ENCODE peak calls at places on chromosomes 11 and 22, in five cellular contexts. W is GM23338, N is adrenal gland, O is PC-9, Q is fibroblast of lung. P is an unnamed sample.

GRCh38 chr11:64724863-64725535 is 2.0 kb upstream of the NRXN2 start:
- DNase-seq in N (no peak), O (no peak), W (no peak), Q (no peak), P (peak; percentile 52)

GRCh38 chr22:27097933-27098332 is 440.5 kb downstream of the MIAT start:
- DNase-seq in Q (peak; percentile 61), O (no peak), W (peak; percentile 20), N (no peak), P (no peak)

GRCh38 chr11:30059172-30059815 is 42.5 kb upstream of the KCNA4 start:
- DNase-seq in Q (no peak), W (no peak), N (no peak), O (no peak), P (no peak)

GRCh38 chr11:92845390-92846185 is 123.9 kb upstream of the MTNR1B start:
- DNase-seq in Q (no peak), N (no peak), W (no peak), O (no peak), P (no peak)

GRCh38 chr11:69260622-69261021 is 33.3 kb upstream of the MYEOV start:
- DNase-seq in Q (peak; percentile 27), W (no peak), O (peak; percentile 90), N (no peak), P (no peak)

GRCh38 chr22:31933406-31933805 is 10.9 kb upstream of the YWHAH start:
- DNase-seq in W (no peak), O (no peak), Q (no peak), N (no peak), P (no peak)

GRCh38 chr22:33923660-33924246 is 3.5 kb upstream of the LARGE1 start:
- DNase-seq in O (peak; percentile 55), Q (peak; percentile 59), N (peak; percentile 82), W (peak; percentile 98), P (no peak)

GRCh38 chr11:77184136-77184860 is 56.3 kb downstream of the MYO7A start:
- DNase-seq in Q (no peak), W (no peak), O (no peak), N (no peak), P (no peak)

GRCh38 chr11:68946416-68947090 is 34.2 kb downstream of the MRGPRD start:
- DNase-seq in W (no peak), N (peak; percentile 43), Q (peak; percentile 88), O (peak; percentile 74), P (no peak)

GRCh38 chr11:36191941-36192340 is 97.3 kb downstream of the COMMD9 start:
- DNase-seq in O (no peak), N (no peak), Q (peak; percentile 19), W (no peak), P (no peak)

GRCh38 chr11:65719887-65720236 is 736 bp downstream of the RNASEH2C start:
- DNase-seq in O (peak; percentile 35), W (no peak), Q (peak; percentile 55), N (peak; percentile 37), P (peak; percentile 69)

GRCh38 chr22:47275479-47276218 is 513.2 kb downstream of the TBC1D22A start:
- DNase-seq in Q (peak; percentile 5), W (no peak), N (no peak), O (peak; percentile 53), P (peak; percentile 40)

GRCh38 chr11:66933508-66933907 is 24.7 kb downstream of the PC start:
- DNase-seq in N (no peak), Q (peak; percentile 42), W (no peak), O (no peak), P (no peak)

GRCh38 chr11:27464155-27464759 is 8.3 kb downstream of the LGR4 start:
- DNase-seq in O (peak; percentile 97), Q (peak; percentile 88), W (peak; percentile 55), N (peak; percentile 35), P (no peak)

GRCh38 chr22:39289445-39290247 is 29.8 kb downstream of the RPL3 start:
- DNase-seq in O (no peak), N (no peak), W (no peak), Q (no peak), P (no peak)
- H3K4me1 ChIP-seq in O (peaks cover 80% of the 10 kb centered on the region), N (peaks cover 13% of the 10 kb centered on the region), W (no peaks in the 10 kb centered on the region), Q (peaks cover 4% of the 10 kb centered on the region), P (peaks cover 23% of the 10 kb centered on the region)

GRCh38 chr22:30288414-30289125 is 735 bp downstream of the CASTOR1 start:
- DNase-seq in N (no peak), Q (no peak), W (no peak), O (no peak), P (peak; percentile 66)
- TF ChIP-seq CTCF in N (no peak), Q (no peak), W (no peak), O (no peak), P (no peak)

DNA sequence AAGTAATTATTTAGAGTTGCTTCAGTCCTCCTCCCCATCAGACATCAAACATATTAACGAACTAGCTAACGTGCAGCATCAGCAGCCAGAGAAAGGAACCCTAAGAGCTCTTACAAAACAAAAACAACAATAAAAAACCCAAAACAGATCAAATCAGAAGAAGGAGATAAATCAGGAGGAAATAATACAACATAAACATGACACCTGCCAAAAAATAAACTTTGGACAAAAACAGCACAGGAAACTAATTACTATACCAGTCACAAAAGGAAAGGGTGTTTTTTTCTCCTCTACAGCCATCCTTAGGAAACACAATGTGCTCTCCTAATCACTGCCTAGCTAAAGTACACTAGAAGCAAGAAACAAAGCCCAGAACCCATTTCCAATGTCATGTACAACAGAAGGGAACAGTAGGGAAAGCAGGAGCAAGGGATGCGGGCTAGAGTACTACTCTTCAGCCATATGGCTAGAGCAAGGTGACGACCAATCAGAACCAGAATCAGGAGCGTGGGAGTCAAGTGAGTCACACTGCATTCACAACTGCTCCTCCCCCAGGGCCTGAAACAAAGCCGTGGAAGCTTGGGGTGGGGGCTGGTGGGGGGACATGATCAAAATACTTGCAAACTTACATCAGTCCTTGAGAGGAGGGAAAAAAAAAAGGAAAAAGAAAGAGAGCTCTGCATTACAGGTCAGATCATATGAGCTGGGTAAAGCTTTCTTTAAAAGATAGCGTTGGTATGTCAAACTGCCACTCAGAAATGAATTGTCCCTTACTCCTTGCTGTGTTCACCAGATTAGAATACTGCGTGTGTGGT is 60.4 kb downstream of the LARGE2 start:
- DNase-seq in N (peak; percentile 46), Q (peak; percentile 93), O (no peak), W (peak; percentile 90), P (no peak)
- H3K27ac ChIP-seq in N (no peak overlapping the region), Q (peak overlapping the region; percentile 2), O (no peak overlapping the region), W (peak overlapping the region; percentile 81), P (no peak overlapping the region)

DNA sequence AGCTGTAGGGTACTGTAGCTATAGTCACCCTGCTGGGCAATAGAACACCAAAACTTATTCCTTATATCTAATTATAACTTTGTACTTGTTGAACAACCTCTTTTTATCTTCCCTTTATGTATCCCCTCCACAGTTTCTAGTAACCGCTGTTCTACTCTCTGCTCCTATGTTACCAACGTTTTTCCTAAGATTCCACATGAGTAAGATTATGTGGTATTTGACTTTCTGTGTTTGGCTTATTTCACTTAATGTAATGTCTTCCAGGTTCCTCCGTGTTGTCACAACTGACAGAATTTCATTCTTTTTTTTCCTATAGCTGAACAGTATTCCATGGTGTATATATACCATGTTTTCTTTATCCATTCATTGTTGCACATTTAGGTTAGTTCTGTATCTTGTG is 258.4 kb downstream of the DYNC2H1 start:
- DNase-seq in O (no peak), Q (peak; percentile 49), N (no peak), W (no peak), P (no peak)
- H3K4me1 ChIP-seq in O (no peaks in the 10 kb centered on the region), Q (no peaks in the 10 kb centered on the region), N (no peaks in the 10 kb centered on the region), W (no peaks in the 10 kb centered on the region), P (no peaks in the 10 kb centered on the region)

GRCh38 chr22:35928273-35928798 is 100.3 kb downstream of the RBFOX2 start:
- DNase-seq in Q (no peak), N (no peak), W (no peak), O (no peak), P (no peak)

GRCh38 chr22:35930933-35931332 is 97.7 kb downstream of the RBFOX2 start:
- DNase-seq in W (peak; percentile 56), N (peak; percentile 43), Q (peak; percentile 69), O (peak; percentile 48), P (no peak)
- TF ChIP-seq CTCF in W (peak; percentile 64), N (peak; percentile 75), Q (peak; percentile 72), O (peak; percentile 73), P (peak; percentile 62)

GRCh38 chr22:22593964-22594656 is 35.0 kb upstream of the PRAME start:
- DNase-seq in O (peak; percentile 40), Q (peak; percentile 22), W (peak; percentile 78), N (peak; percentile 67), P (no peak)
- H3K27ac ChIP-seq in O (no peak overlapping the region), Q (no peak overlapping the region), W (no peak overlapping the region), N (no peak overlapping the region), P (no peak overlapping the region)

GRCh38 chr22:29309332-29310064 is 3.0 kb downstream of the GAS2L1 start:
- DNase-seq in Q (no peak), N (peak; percentile 92), O (no peak), W (no peak), P (no peak)

GRCh38 chr22:29311468-29312217 is 3.9 kb downstream of the RASL10A start:
- DNase-seq in W (no peak), N (no peak), Q (no peak), O (no peak), P (no peak)

GRCh38 chr22:29310065-29310862 is 3.8 kb downstream of the GAS2L1 start:
- DNase-seq in Q (no peak), N (no peak), W (no peak), O (no peak), P (no peak)

GRCh38 chr22:29312218-29313125 is 3.0 kb downstream of the RASL10A start:
- DNase-seq in W (no peak), O (no peak), N (no peak), Q (no peak), P (peak; percentile 67)

GRCh38 chr22:29310863-29311339 is 4.5 kb downstream of the GAS2L1 start:
- DNase-seq in N (peak; percentile 99), W (peak; percentile 82), Q (peak; percentile 96), O (peak; percentile 84), P (peak; percentile 96)
- H3K4me1 ChIP-seq in N (peaks cover 60% of the 10 kb centered on the region), W (peaks cover 6% of the 10 kb centered on the region), Q (peaks cover 17% of the 10 kb centered on the region), O (peaks cover 28% of the 10 kb centered on the region), P (peaks cover 61% of the 10 kb centered on the region)

DNA sequence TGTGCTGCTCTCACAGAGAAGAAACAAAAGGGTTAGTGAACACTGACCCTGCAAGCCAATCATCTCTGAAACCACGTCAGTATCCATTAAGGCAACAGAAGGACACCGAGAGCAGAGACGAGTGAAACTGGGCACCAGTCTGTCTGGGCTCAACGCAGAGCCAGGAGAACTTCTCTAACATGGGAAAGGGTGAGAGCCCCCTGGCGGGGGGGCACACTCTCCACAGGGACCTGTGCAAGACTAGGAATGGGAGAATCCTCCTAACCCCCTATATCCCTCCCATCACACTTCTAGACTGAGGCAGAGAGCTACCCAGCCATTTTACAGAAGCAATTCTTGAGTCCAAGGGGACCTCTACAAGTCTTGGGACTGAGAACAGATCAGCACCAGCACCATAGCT is 285.8 kb downstream of the SOX6 start:
- DNase-seq in W (peak; percentile 25), Q (no peak), O (no peak), N (no peak), P (no peak)
- TF ChIP-seq CTCF in W (peak; percentile 31), Q (no peak), O (no peak), N (no peak), P (no peak)